ENCODE peak calls at places on chromosomes 2 and 18, in five cellular contexts. One of them, this sample, is unnamed.

GRCh38 chr2:61350777-61351176 is 120.1 kb downstream of the USP34 start:
- DNase-seq in breast epithelium: no peak
- DNase-seq in colonic mucosa: no peak
- DNase-seq in cardiac muscle cell: no peak
- DNase-seq in Peyer's patch: no peak
- DNase-seq in this sample: no peak

GRCh38 chr2:149800624-149801220 is 213.1 kb upstream of the MMADHC start:
- DNase-seq in breast epithelium: no peak
- DNase-seq in colonic mucosa: no peak
- DNase-seq in cardiac muscle cell: no peak
- DNase-seq in Peyer's patch: no peak
- DNase-seq in this sample: no peak

GRCh38 chr2:47193607-47194006 is 38.5 kb upstream of the STPG4 start:
- DNase-seq in breast epithelium: no peak
- DNase-seq in colonic mucosa: no peak
- DNase-seq in cardiac muscle cell: no peak
- DNase-seq in Peyer's patch: no peak
- DNase-seq in this sample: no peak

GRCh38 chr2:28681216-28681981 is 70.2 kb upstream of the PPP1CB start:
- DNase-seq in breast epithelium: no peak
- DNase-seq in colonic mucosa: no peak
- DNase-seq in cardiac muscle cell: no peak
- DNase-seq in Peyer's patch: peak; percentile 37
- DNase-seq in this sample: no peak

GRCh38 chr2:109380502-109381326 is 233.1 kb downstream of the SEPTIN10 start:
- DNase-seq in breast epithelium: peak; percentile 12
- DNase-seq in colonic mucosa: no peak
- DNase-seq in cardiac muscle cell: no peak
- DNase-seq in Peyer's patch: no peak
- DNase-seq in this sample: no peak

GRCh38 chr2:2842466-2842865 is 511.4 kb upstream of the MYT1L start:
- DNase-seq in breast epithelium: no peak
- DNase-seq in colonic mucosa: no peak
- DNase-seq in cardiac muscle cell: no peak
- DNase-seq in Peyer's patch: no peak
- DNase-seq in this sample: no peak

GRCh38 chr2:73297151-73297559 is 3.8 kb upstream of the EGR4 start:
- DNase-seq in breast epithelium: no peak
- DNase-seq in colonic mucosa: no peak
- DNase-seq in cardiac muscle cell: no peak
- DNase-seq in Peyer's patch: no peak
- DNase-seq in this sample: no peak

GRCh38 chr18:68766433-68766832 is 31.4 kb upstream of the CCDC102B start:
- DNase-seq in breast epithelium: no peak
- DNase-seq in colonic mucosa: no peak
- DNase-seq in cardiac muscle cell: no peak
- DNase-seq in Peyer's patch: no peak
- DNase-seq in this sample: no peak

GRCh38 chr2:11955314-11955713 is 208.9 kb downstream of the LPIN1 start:
- DNase-seq in breast epithelium: no peak
- DNase-seq in colonic mucosa: no peak
- DNase-seq in cardiac muscle cell: no peak
- DNase-seq in Peyer's patch: no peak
- DNase-seq in this sample: no peak

GRCh38 chr2:45591073-45591472 is 20.0 kb downstream of the SRBD1 start:
- DNase-seq in breast epithelium: no peak
- DNase-seq in colonic mucosa: no peak
- DNase-seq in cardiac muscle cell: no peak
- DNase-seq in Peyer's patch: no peak
- DNase-seq in this sample: no peak

DNA sequence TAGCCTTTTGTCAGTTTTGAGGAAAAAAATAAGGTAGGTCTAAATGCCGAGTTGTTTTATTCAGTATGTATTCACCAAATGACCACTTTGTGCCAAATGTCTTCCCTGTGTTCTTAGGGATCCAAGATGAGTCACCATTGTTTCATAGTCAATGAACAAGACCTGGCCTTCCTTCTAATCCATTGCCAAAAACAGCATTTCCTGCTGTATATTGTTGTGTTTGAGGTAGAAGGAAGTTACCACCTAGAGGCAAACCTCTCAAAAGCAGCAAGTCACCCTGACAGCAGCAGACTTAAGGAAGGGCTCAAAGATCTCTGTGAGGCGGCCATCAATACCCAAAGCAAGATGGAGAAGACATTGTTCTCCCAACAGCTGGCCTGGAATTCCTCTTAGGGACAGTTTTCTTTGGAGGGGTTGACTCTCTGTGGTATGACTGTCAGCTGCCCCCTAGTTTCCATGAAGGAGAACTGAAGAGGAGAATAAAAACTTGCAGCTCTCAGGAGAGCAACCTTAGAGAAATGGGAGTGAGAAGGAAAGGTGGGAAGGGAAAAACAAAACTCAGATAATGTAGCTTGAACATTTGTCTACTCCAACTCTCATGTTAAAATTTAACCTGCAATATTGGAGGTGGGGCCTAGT is 328.3 kb downstream of the LRATD1 start:
- DNase-seq in breast epithelium: no peak
- DNase-seq in colonic mucosa: no peak
- DNase-seq in cardiac muscle cell: no peak
- DNase-seq in Peyer's patch: no peak
- DNase-seq in this sample: no peak
- TF ChIP-seq CTCF in breast epithelium: no peak
- TF ChIP-seq CTCF in colonic mucosa: no peak
- TF ChIP-seq CTCF in cardiac muscle cell: no peak
- TF ChIP-seq CTCF in Peyer's patch: no peak
- TF ChIP-seq CTCF in this sample: no peak

DNA sequence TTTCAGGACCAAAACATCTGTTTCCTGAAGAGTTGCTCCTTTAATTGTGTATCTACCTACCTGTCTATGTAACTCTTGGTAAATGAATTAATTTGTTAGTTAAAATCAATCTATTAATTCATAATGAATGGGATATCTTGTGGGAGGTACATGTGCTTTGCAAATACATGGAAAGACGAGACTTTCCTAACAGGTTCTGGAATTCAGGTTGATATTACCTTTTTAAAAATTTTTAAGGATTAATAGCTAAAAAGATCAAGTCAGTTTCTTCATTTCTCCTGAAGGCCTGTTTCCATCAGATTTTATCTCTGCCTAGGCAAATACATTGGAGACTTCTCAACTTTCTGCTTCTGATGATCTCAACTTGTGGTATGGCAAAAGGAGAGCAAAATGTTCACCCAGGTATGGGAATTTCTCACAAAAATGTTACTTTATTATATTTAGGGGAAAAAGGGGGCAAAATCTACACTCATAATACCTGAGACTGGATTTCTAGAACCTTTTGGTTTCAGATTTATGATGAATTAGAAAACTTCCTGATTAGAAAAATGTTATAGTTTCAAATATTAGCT is 7.4 kb downstream of the TFPI start:
- DNase-seq in breast epithelium: no peak
- DNase-seq in colonic mucosa: no peak
- DNase-seq in cardiac muscle cell: no peak
- DNase-seq in Peyer's patch: no peak
- DNase-seq in this sample: no peak
- H3K27ac ChIP-seq in breast epithelium: peak overlapping the region; percentile 63
- H3K27ac ChIP-seq in colonic mucosa: no peak overlapping the region
- H3K27ac ChIP-seq in cardiac muscle cell: no peak overlapping the region
- H3K27ac ChIP-seq in Peyer's patch: no peak overlapping the region
- H3K27ac ChIP-seq in this sample: no peak overlapping the region

DNA sequence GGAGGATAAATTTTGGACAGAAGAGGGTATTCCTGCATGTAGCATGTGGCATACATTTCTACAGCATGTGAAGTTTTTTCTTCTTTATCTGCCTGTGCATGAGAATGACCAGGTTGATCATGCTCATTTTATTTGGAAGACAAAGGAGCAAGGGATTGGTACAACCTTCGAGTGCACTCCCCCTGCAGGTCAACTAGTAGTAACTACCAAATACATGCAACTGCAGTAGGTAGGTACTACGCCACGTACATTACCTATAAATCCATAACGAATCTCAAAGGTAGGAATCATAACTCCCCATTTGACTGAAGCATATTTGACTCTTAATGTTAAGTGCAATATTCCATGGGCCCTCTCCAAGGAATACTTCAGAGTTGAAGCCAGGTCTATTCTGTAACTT is 763.9 kb downstream of the TSN start:
- DNase-seq in breast epithelium: no peak
- DNase-seq in colonic mucosa: no peak
- DNase-seq in cardiac muscle cell: no peak
- DNase-seq in Peyer's patch: no peak
- DNase-seq in this sample: no peak
- TF ChIP-seq CTCF in breast epithelium: no peak
- TF ChIP-seq CTCF in colonic mucosa: no peak
- TF ChIP-seq CTCF in cardiac muscle cell: peak; percentile 11
- TF ChIP-seq CTCF in Peyer's patch: no peak
- TF ChIP-seq CTCF in this sample: no peak

GRCh38 chr2:200454839-200455801 is 54.7 kb downstream of the KCTD18 start:
- DNase-seq in breast epithelium: no peak
- DNase-seq in colonic mucosa: no peak
- DNase-seq in cardiac muscle cell: no peak
- DNase-seq in Peyer's patch: no peak
- DNase-seq in this sample: no peak
- H3K27ac ChIP-seq in breast epithelium: no peak overlapping the region
- H3K27ac ChIP-seq in colonic mucosa: no peak overlapping the region
- H3K27ac ChIP-seq in cardiac muscle cell: no peak overlapping the region
- H3K27ac ChIP-seq in Peyer's patch: no peak overlapping the region
- H3K27ac ChIP-seq in this sample: no peak overlapping the region

GRCh38 chr18:6281874-6282273 is 132.8 kb downstream of the L3MBTL4 start:
- DNase-seq in breast epithelium: no peak
- DNase-seq in colonic mucosa: no peak
- DNase-seq in cardiac muscle cell: no peak
- DNase-seq in Peyer's patch: no peak
- DNase-seq in this sample: no peak
- TF ChIP-seq CTCF in breast epithelium: no peak
- TF ChIP-seq CTCF in colonic mucosa: no peak
- TF ChIP-seq CTCF in cardiac muscle cell: no peak
- TF ChIP-seq CTCF in Peyer's patch: peak; percentile 42
- TF ChIP-seq CTCF in this sample: no peak

GRCh38 chr18:79925656-79925979 is 25.8 kb downstream of the SLC66A2 start:
- DNase-seq in breast epithelium: peak; percentile 31
- DNase-seq in colonic mucosa: no peak
- DNase-seq in cardiac muscle cell: no peak
- DNase-seq in Peyer's patch: no peak
- DNase-seq in this sample: no peak

GRCh38 chr18:79923896-79924585 is 27.4 kb downstream of the SLC66A2 start:
- DNase-seq in breast epithelium: peak; percentile 19
- DNase-seq in colonic mucosa: no peak
- DNase-seq in cardiac muscle cell: no peak
- DNase-seq in Peyer's patch: no peak
- DNase-seq in this sample: no peak

GRCh38 chr18:79926715-79927596 is 24.5 kb downstream of the SLC66A2 start:
- DNase-seq in breast epithelium: peak; percentile 24
- DNase-seq in colonic mucosa: no peak
- DNase-seq in cardiac muscle cell: no peak
- DNase-seq in Peyer's patch: no peak
- DNase-seq in this sample: peak; percentile 1

GRCh38 chr18:79926306-79926705 is 25.1 kb downstream of the SLC66A2 start:
- DNase-seq in breast epithelium: peak; percentile 20
- DNase-seq in colonic mucosa: peak; percentile 15
- DNase-seq in cardiac muscle cell: no peak
- DNase-seq in Peyer's patch: no peak
- DNase-seq in this sample: no peak

DNA sequence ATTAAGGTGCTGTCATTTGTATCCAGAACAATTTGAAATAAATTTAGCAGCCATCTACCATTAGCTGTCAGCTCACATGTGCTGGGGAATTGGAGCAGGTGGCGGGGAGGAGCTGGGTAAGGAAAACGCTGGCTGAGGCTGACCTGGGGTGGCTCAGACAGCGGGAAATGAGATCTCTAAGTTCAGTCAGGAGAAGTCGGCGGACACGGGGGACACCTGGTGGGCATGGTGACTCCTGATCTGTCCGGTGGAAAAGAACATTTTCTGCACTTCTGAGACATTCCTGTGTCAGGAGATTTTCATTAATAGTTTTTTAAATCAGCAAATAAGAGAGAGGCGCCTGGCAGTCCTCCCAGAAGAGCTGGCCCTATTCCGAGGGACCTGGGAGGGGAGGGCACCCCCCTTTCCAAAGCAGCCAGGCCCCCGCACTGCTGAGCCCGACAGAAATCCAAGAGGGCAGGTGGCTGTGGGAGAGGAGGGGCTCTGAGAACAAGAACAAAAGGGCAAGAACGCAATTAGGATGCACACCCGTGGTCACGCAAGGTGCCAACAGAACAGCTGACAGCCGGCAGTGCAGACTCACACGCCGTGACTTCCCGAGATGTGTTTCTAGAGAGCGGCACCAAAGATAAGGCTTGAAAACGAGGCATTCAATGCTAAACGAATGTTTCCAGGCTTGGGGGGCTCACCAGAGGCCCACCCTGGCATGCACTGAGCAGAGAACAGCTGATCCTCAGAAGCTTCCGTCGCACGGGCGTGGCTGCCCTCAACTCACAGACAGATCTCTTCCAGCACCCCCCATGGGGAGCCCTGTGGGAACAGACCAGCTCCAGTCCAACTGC is 26.4 kb downstream of the SLC66A2 start:
- DNase-seq in breast epithelium: peak; percentile 25
- DNase-seq in colonic mucosa: peak; percentile 14
- DNase-seq in cardiac muscle cell: no peak
- DNase-seq in Peyer's patch: no peak
- DNase-seq in this sample: no peak
- H3K27ac ChIP-seq in breast epithelium: no peak overlapping the region
- H3K27ac ChIP-seq in colonic mucosa: no peak overlapping the region
- H3K27ac ChIP-seq in cardiac muscle cell: no peak overlapping the region
- H3K27ac ChIP-seq in Peyer's patch: no peak overlapping the region
- H3K27ac ChIP-seq in this sample: no peak overlapping the region

This sample was measured in thoracic aorta.